ENCODE peak calls at places on chromosomes 16 and 17, in six cellular contexts. One of them, this sample, is unnamed.

GRCh38 chr16:17369441-17369951 is 101.3 kb downstream of the XYLT1 start:
- DNase-seq in AG09319: no peak
- DNase-seq in bronchial epithelial cell: no peak
- DNase-seq in pulmonary artery endothelial cell: peak
- DNase-seq in EH: peak
- DNase-seq in Daoy: no peak
- DNase-seq in this sample: no peak

GRCh38 chr17:17987901-17988300 is 15.2 kb downstream of the DRC3 start:
- DNase-seq in AG09319: no peak
- DNase-seq in bronchial epithelial cell: no peak
- DNase-seq in pulmonary artery endothelial cell: no peak
- DNase-seq in EH: no peak
- DNase-seq in Daoy: no peak
- DNase-seq in this sample: no peak

GRCh38 chr17:29129731-29130130 is 50.5 kb downstream of the MYO18A start:
- DNase-seq in AG09319: no peak
- DNase-seq in bronchial epithelial cell: no peak
- DNase-seq in pulmonary artery endothelial cell: no peak
- DNase-seq in EH: no peak
- DNase-seq in Daoy: no peak
- DNase-seq in this sample: no peak

GRCh38 chr17:79101111-79101673 is 26.6 kb downstream of the ENGASE start:
- DNase-seq in AG09319: no peak
- DNase-seq in bronchial epithelial cell: no peak
- DNase-seq in pulmonary artery endothelial cell: no peak
- DNase-seq in EH: no peak
- DNase-seq in Daoy: no peak
- DNase-seq in this sample: no peak

GRCh38 chr16:10502766-10503165 is 77.6 kb downstream of the EMP2 start:
- DNase-seq in AG09319: no peak
- DNase-seq in bronchial epithelial cell: no peak
- DNase-seq in pulmonary artery endothelial cell: no peak
- DNase-seq in EH: no peak
- DNase-seq in Daoy: no peak
- DNase-seq in this sample: no peak

GRCh38 chr16:30372037-30372712 is 1.9 kb upstream of the TBC1D10B start:
- DNase-seq in AG09319: no peak
- DNase-seq in bronchial epithelial cell: no peak
- DNase-seq in pulmonary artery endothelial cell: no peak
- DNase-seq in EH: no peak
- DNase-seq in Daoy: no peak
- DNase-seq in this sample: no peak

GRCh38 chr17:21302711-21303425 is 18.4 kb downstream of the MAP2K3 start:
- DNase-seq in AG09319: no peak
- DNase-seq in bronchial epithelial cell: no peak
- DNase-seq in pulmonary artery endothelial cell: no peak
- DNase-seq in EH: no peak
- DNase-seq in Daoy: peak
- DNase-seq in this sample: no peak

GRCh38 chr17:58535431-58535830 is 21.0 kb upstream of the MTMR4 start:
- DNase-seq in AG09319: no peak
- DNase-seq in bronchial epithelial cell: peak
- DNase-seq in pulmonary artery endothelial cell: no peak
- DNase-seq in EH: peak
- DNase-seq in Daoy: peak
- DNase-seq in this sample: no peak

GRCh38 chr16:9155876-9156275 is 64.4 kb downstream of the HAPSTR1 start:
- DNase-seq in AG09319: no peak
- DNase-seq in bronchial epithelial cell: no peak
- DNase-seq in pulmonary artery endothelial cell: no peak
- DNase-seq in EH: no peak
- DNase-seq in Daoy: no peak
- DNase-seq in this sample: no peak